ENCODE peak calls at places on chromosomes 2 and 18, in seven cellular contexts. G, B, Z, N, W, E and V are unnamed samples. For H3K36me3, the result is how much of the 10 kb centered on the place peaks cover.

GRCh38 chr2:101655941-101656422 is 41.5 kb upstream of the MAP4K4 start:
- DNase-seq in G (no peak), B (peak), Z (no peak), N (no peak), W (no peak), E (no peak), V (no peak)

GRCh38 chr2:222930862-222931261 is 70.0 kb downstream of the ACSL3 start:
- DNase-seq in G (no peak), B (no peak), Z (no peak), N (no peak), W (no peak), E (no peak), V (no peak)

GRCh38 chr2:170878505-170878904 is 50.5 kb upstream of the GORASP2 start:
- DNase-seq in G (no peak), B (no peak), Z (no peak), N (no peak), W (no peak), E (no peak), V (no peak)

GRCh38 chr2:238130111-238130695 is 8.3 kb upstream of the KLHL30 start:
- DNase-seq in G (peak), B (peak), Z (no peak), N (no peak), W (no peak), E (no peak), V (peak)

GRCh38 chr18:37362158-37362890 is 203.3 kb downstream of the CELF4 start:
- DNase-seq in G (no peak), B (no peak), Z (no peak), N (no peak), W (no peak), E (no peak), V (no peak)

GRCh38 chr18:460302-460701 is 40.2 kb downstream of the COLEC12 start:
- DNase-seq in G (no peak), B (no peak), Z (no peak), N (no peak), W (no peak), E (no peak), V (no peak)

GRCh38 chr2:121086450-121086849 is 198.6 kb downstream of the TFCP2L1 start:
- DNase-seq in G (no peak), B (no peak), Z (no peak), N (no peak), W (no peak), E (no peak), V (peak)

GRCh38 chr18:42229211-42230210 is 274.5 kb downstream of the PIK3C3 start:
- DNase-seq in G (no peak), B (no peak), Z (no peak), N (no peak), W (no peak), E (no peak), V (no peak)

GRCh38 chr2:24104906-24105305 is 18.2 kb downstream of the PFN4 start:
- DNase-seq in G (no peak), B (no peak), Z (no peak), N (no peak), W (no peak), E (no peak), V (no peak)

GRCh38 chr2:22999951-23000350 is 385.0 kb upstream of the KLHL29 start:
- DNase-seq in G (no peak), B (no peak), Z (no peak), N (no peak), W (no peak), E (no peak), V (no peak)

GRCh38 chr2:207334309-207334630 is 168.5 kb upstream of the KLF7 start:
- DNase-seq in G (no peak), B (no peak), Z (no peak), N (no peak), W (no peak), E (no peak), V (no peak)

GRCh38 chr2:223870840-223871618 is 33.6 kb upstream of the AP1S3 start:
- DNase-seq in G (no peak), B (no peak), Z (peak), N (no peak), W (no peak), E (no peak), V (no peak)

GRCh38 chr2:111106720-111107119 is 14.0 kb upstream of the BCL2L11 start:
- DNase-seq in G (no peak), B (no peak), Z (no peak), N (no peak), W (peak), E (no peak), V (no peak)

GRCh38 chr2:219567131-219567530 is 4.2 kb downstream of the OBSL1 start:
- DNase-seq in G (no peak), B (peak), Z (no peak), N (no peak), W (no peak), E (no peak), V (no peak)

GRCh38 chr18:62523255-62523588 is 397 bp downstream of the ZCCHC2 start:
- DNase-seq in G (no peak), B (no peak), Z (peak), N (no peak), W (no peak), E (no peak), V (no peak)

GRCh38 chr2:128628996-128629395 is 310.3 kb upstream of the HS6ST1 start:
- DNase-seq in G (no peak), B (peak), Z (no peak), N (peak), W (no peak), E (no peak), V (no peak)

GRCh38 chr2:219969508-219969907 is 342.1 kb downstream of the SLC4A3 start:
- DNase-seq in G (no peak), B (no peak), Z (peak), N (no peak), W (peak), E (no peak), V (no peak)

GRCh38 chr18:48119204-48119603 is 188.7 kb upstream of the SMAD2 start:
- DNase-seq in G (no peak), B (no peak), Z (no peak), N (no peak), W (peak), E (no peak), V (no peak)

GRCh38 chr2:206820755-206821154 is 55.3 kb downstream of the FASTKD2 start:
- DNase-seq in G (no peak), B (no peak), Z (no peak), N (no peak), W (no peak), E (no peak), V (no peak)

GRCh38 chr2:132424526-132425121 is 8.0 kb downstream of the GPR39 start:
- DNase-seq in G (peak), B (peak), Z (no peak), N (no peak), W (peak), E (no peak), V (no peak)

GRCh38 chr18:63831080-63831788 is 56.0 kb downstream of the SERPINB7 start:
- DNase-seq in G (no peak), B (peak), Z (no peak), N (no peak), W (peak), E (no peak), V (no peak)

GRCh38 chr2:65320042-65320711 is 92.5 kb downstream of the ACTR2 start:
- DNase-seq in G (peak), B (peak), Z (peak), N (no peak), W (peak), E (no peak), V (no peak)

GRCh38 chr2:239704737-239705136 is 303.9 kb upstream of the HDAC4 start:
- DNase-seq in G (no peak), B (no peak), Z (no peak), N (no peak), W (no peak), E (no peak), V (no peak)

GRCh38 chr2:177689623-177690022 is 297.1 kb downstream of the AGPS start:
- DNase-seq in G (no peak), B (peak), Z (no peak), N (no peak), W (no peak), E (no peak), V (no peak)

GRCh38 chr2:84965192-84965516 is 5.8 kb upstream of the KCMF1 start:
- DNase-seq in G (no peak), B (no peak), Z (no peak), N (no peak), W (no peak), E (no peak), V (no peak)
- H3K27ac ChIP-seq in G (no peak), B (no peak), Z (no peak), N (no peak), W (no peak), E (no peak), V (no peak)

GRCh38 chr2:27162151-27163121 is 13.6 kb downstream of the TCF23 start:
- DNase-seq in G (no peak), B (no peak), Z (no peak), N (no peak), W (no peak), E (no peak), V (no peak)
- H3K36me3 ChIP-seq in G (under half), B (under half), Z (under half), N (under half), W (under half), E (under half), V (under half)

GRCh38 chr18:58862851-58863538 is 1.7 kb upstream of the ZNF532 start:
- DNase-seq in G (peak), B (peak), Z (peak), N (peak), W (peak), E (no peak), V (peak)
- H3K27ac ChIP-seq in G (peak), B (peak), Z (peak), N (peak), W (peak), E (peak), V (peak)

GRCh38 chr18:51051105-51051712 is 21.2 kb downstream of the SMAD4 start:
- DNase-seq in G (no peak), B (peak), Z (peak), N (no peak), W (peak), E (peak), V (no peak)

GRCh38 chr18:51049137-51049536 is 19.1 kb downstream of the SMAD4 start:
- DNase-seq in G (no peak), B (no peak), Z (no peak), N (no peak), W (no peak), E (no peak), V (no peak)

GRCh38 chr18:51053822-51054221 is 23.8 kb downstream of the SMAD4 start:
- DNase-seq in G (no peak), B (no peak), Z (no peak), N (no peak), W (no peak), E (no peak), V (no peak)

GRCh38 chr18:51059969-51060368 is 30.0 kb downstream of the SMAD4 start:
- DNase-seq in G (no peak), B (no peak), Z (no peak), N (no peak), W (no peak), E (no peak), V (no peak)

DNA sequence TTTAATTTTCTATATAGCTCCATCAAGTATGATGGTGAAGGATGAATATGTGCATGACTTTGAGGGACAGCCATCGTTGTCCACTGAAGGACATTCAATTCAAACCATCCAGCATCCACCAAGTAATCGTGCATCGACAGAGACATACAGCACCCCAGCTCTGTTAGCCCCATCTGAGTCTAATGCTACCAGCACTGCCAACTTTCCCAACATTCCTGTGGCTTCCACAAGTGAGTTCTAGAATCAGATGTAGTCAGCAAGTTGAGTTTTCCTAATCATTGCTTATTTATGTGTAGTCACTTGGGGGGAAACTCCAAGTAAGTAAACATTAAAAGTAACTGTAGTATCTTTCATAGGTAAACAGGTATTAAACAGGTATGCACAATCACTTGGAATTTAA is 24.8 kb downstream of the SMAD4 start:
- DNase-seq in G (no peak), B (peak), Z (no peak), N (no peak), W (no peak), E (no peak), V (no peak)
- H3K36me3 ChIP-seq in G (half or more), B (under half), Z (under half), N (half or more), W (under half), E (under half), V (half or more)